ENCODE peak calls at places on chromosomes 4 and X, in five cellular contexts. D is dorsolateral prefrontal cortex, Z is K562, K is transverse colon, R is GM23338. L is an unnamed sample.

GRCh38 chr4:188960411-188961093 is 821.3 kb downstream of the TRIML1 start:
- DNase-seq in K (no peak), Z (no peak), D (no peak), R (no peak), L (no peak)

GRCh38 chrX:137929951-137930350 is 364.0 kb downstream of the ZIC3 start:
- DNase-seq in R (no peak), Z (no peak), K (no peak), D (no peak), L (no peak)

GRCh38 chr4:168383510-168383909 is 65.0 kb upstream of the DDX60 start:
- DNase-seq in Z (no peak), D (no peak), K (no peak), R (no peak), L (no peak)

GRCh38 chrX:120664081-120664480 is 34.2 kb upstream of the C1GALT1C1 start:
- DNase-seq in R (peak; percentile 13), Z (no peak), D (no peak), K (no peak), L (no peak)

GRCh38 chr4:102625232-102625930 is 124.2 kb downstream of the NFKB1 start:
- DNase-seq in R (peak; percentile 52), K (peak; percentile 42), Z (no peak), D (no peak), L (peak; percentile 75)

GRCh38 chr4:105630670-105631655 is 77.5 kb downstream of the INTS12 start:
- DNase-seq in K (no peak), R (no peak), D (no peak), Z (no peak), L (no peak)

GRCh38 chr4:164930647-164931046 is 46.8 kb downstream of the TRIM61 start:
- DNase-seq in R (no peak), D (no peak), Z (no peak), K (peak; percentile 8), L (no peak)

GRCh38 chr4:76748649-76749048 is 149.3 kb downstream of the SOWAHB start:
- DNase-seq in D (no peak), K (peak; percentile 63), R (peak; percentile 72), Z (peak; percentile 16), L (peak; percentile 30)

GRCh38 chrX:85051627-85052026 is 48.0 kb downstream of the APOOL start:
- DNase-seq in R (no peak), K (no peak), Z (no peak), D (no peak), L (no peak)
- H3K27ac ChIP-seq in R (no peak overlapping the region), K (no peak overlapping the region), Z (no peak overlapping the region), D (no peak overlapping the region), L (no peak overlapping the region)

DNA sequence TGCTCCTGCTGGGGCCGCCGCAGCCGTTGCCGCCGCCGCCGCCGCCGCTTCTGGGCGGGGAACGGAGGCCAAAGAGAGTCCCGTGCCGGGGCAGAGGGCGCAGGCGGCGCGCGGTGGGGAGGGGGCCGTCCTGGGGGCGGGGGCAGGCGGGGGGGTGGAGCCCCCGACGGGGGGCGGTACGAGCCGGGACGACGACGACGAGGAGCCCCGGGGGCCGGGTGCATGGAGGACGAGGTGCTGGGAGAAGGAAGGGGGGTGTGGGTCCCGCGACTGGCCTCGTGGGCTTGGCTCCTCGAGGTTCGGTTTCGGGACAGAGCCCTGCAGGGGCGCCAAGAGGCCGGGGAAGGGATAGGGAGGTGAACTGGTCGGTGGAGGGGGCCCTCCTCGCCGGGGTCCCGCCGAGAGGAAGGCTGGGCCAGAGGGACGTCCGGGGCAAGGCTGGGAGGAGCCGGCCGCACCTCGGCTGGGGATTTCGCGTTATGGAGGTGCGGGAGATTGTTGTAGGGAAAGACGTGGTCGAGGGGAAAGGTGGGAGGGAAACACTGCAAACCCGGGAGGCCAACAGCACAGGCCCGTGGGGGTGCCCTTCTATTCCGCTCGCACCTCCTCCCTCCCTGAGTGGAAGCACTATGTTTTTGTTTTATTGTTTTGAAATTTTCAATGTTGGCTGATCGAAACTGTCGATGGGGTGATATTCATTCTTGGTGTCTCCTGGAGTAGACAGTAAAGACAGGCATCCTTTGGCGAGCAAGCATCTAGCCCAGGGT is 1.9 kb downstream of the BCORL1 start:
- DNase-seq in Z (peak; percentile 70), R (peak; percentile 32), K (peak; percentile 28), D (no peak), L (peak; percentile 58)
- TF ChIP-seq CTCF in Z (no peak), R (no peak), K (no peak), D (no peak), L (no peak)

GRCh38 chr4:26132858-26133257 is 188.0 kb upstream of the RBPJ start:
- DNase-seq in R (peak; percentile 38), K (no peak), Z (peak; percentile 11), D (no peak), L (no peak)
- H3K27ac ChIP-seq in R (no peak overlapping the region), K (no peak overlapping the region), Z (no peak overlapping the region), D (no peak overlapping the region), L (no peak overlapping the region)

GRCh38 chr4:8108261-8108660 is 50.4 kb downstream of the ABLIM2 start:
- DNase-seq in R (no peak), K (peak; percentile 44), Z (no peak), D (no peak), L (no peak)

GRCh38 chr4:8109406-8110065 is 49.1 kb downstream of the ABLIM2 start:
- DNase-seq in Z (no peak), D (no peak), R (no peak), K (no peak), L (no peak)

GRCh38 chr4:8108991-8109390 is 49.6 kb downstream of the ABLIM2 start:
- DNase-seq in Z (no peak), R (no peak), K (no peak), D (no peak), L (no peak)

GRCh38 chr4:8112036-8112576 is 46.5 kb downstream of the ABLIM2 start:
- DNase-seq in D (no peak), R (peak; percentile 42), Z (no peak), K (no peak), L (no peak)

GRCh38 chr4:8110071-8110986 is 48.3 kb downstream of the ABLIM2 start:
- DNase-seq in K (no peak), R (peak; percentile 92), Z (peak; percentile 50), D (no peak), L (no peak)
- TF ChIP-seq CTCF in K (no peak), R (peak; percentile 70), Z (peak; percentile 97), D (no peak), L (no peak)

GRCh38 chr4:108031427-108032083 is 41.9 kb downstream of the HADH start:
- DNase-seq in K (no peak), Z (no peak), D (no peak), R (peak; percentile 27), L (no peak)

GRCh38 chr4:108029321-108029720 is 39.6 kb downstream of the HADH start:
- DNase-seq in D (no peak), Z (no peak), K (no peak), R (no peak), L (no peak)

GRCh38 chr4:108029731-108030130 is 40.0 kb downstream of the HADH start:
- DNase-seq in D (no peak), Z (no peak), K (no peak), R (no peak), L (no peak)

GRCh38 chr4:108033348-108033747 is 43.7 kb downstream of the HADH start:
- DNase-seq in Z (no peak), K (no peak), R (no peak), D (no peak), L (no peak)

GRCh38 chr4:108030332-108030731 is 40.6 kb downstream of the HADH start:
- DNase-seq in Z (peak; percentile 40), D (no peak), R (peak; percentile 68), K (peak; percentile 28), L (peak; percentile 75)
- H3K27ac ChIP-seq in Z (no peak overlapping the region), D (no peak overlapping the region), R (no peak overlapping the region), K (no peak overlapping the region), L (peak overlapping the region; percentile 24)

GRCh38 chrX:57083143-57083542 is 38.2 kb downstream of the SPIN2B start:
- DNase-seq in D (no peak), R (peak; percentile 18), Z (no peak), K (no peak), L (no peak)
- TF ChIP-seq CTCF in D (no peak), R (peak; percentile 56), Z (no peak), K (no peak), L (no peak)

GRCh38 chrX:39157796-39158195 is 356.5 kb downstream of the MID1IP1 start:
- DNase-seq in Z (no peak), D (no peak), K (no peak), R (no peak), L (no peak)
- H3K27ac ChIP-seq in Z (no peak overlapping the region), D (no peak overlapping the region), K (no peak overlapping the region), R (no peak overlapping the region), L (no peak overlapping the region)

GRCh38 chr4:154927126-154927525 is 146.1 kb downstream of the RBM46 start:
- DNase-seq in K (no peak), Z (no peak), D (no peak), R (peak; percentile 17), L (no peak)

GRCh38 chr4:154928640-154929257 is 147.7 kb downstream of the RBM46 start:
- DNase-seq in Z (no peak), K (no peak), D (no peak), R (peak; percentile 65), L (no peak)
- TF ChIP-seq CTCF in Z (no peak), K (peak; percentile 17), D (peak; percentile 28), R (peak; percentile 93), L (peak; percentile 20)